ENCODE peak calls at places on chromosomes 4 and X, in five cellular contexts. One of them, this sample, is unnamed.
A peak's percentile ranks its signal among the peaks of the same experiment; 100 is the strongest.

GRCh38 chr4:99968330-99968729 is 18.3 kb upstream of the H2AZ1 start:
- DNase-seq in body of pancreas: no peak
- DNase-seq in fibroblast of mammary gland: peak; percentile 79
- DNase-seq in sigmoid colon: no peak
- DNase-seq in retinal pigment epithelial cell: no peak
- DNase-seq in this sample: no peak

GRCh38 chr4:150010525-150011126 is 67.6 kb upstream of the DCLK2 start:
- DNase-seq in body of pancreas: peak; percentile 60
- DNase-seq in fibroblast of mammary gland: peak; percentile 74
- DNase-seq in sigmoid colon: no peak
- DNase-seq in retinal pigment epithelial cell: no peak
- DNase-seq in this sample: no peak

GRCh38 chr4:93730251-93730650 is 98.3 kb upstream of the ATOH1 start:
- DNase-seq in sigmoid colon: no peak
- DNase-seq in body of pancreas: no peak
- DNase-seq in retinal pigment epithelial cell: peak; percentile 15
- DNase-seq in fibroblast of mammary gland: no peak
- DNase-seq in this sample: no peak

GRCh38 chrX:1946974-1947373 is 332.1 kb downstream of the ASMT start:
- DNase-seq in fibroblast of mammary gland: no peak
- DNase-seq in sigmoid colon: no peak
- DNase-seq in retinal pigment epithelial cell: no peak
- DNase-seq in body of pancreas: no peak
- DNase-seq in this sample: no peak

GRCh38 chrX:17682259-17682658 is 55.0 kb upstream of the SCML1 start:
- DNase-seq in sigmoid colon: no peak
- DNase-seq in fibroblast of mammary gland: no peak
- DNase-seq in body of pancreas: no peak
- DNase-seq in retinal pigment epithelial cell: no peak
- DNase-seq in this sample: no peak

GRCh38 chrX:37745835-37746234 is 34.0 kb upstream of the CYBB start:
- DNase-seq in fibroblast of mammary gland: no peak
- DNase-seq in sigmoid colon: no peak
- DNase-seq in body of pancreas: no peak
- DNase-seq in retinal pigment epithelial cell: no peak
- DNase-seq in this sample: no peak

GRCh38 chr4:156771171-156771837 is 200.3 kb downstream of the PDGFC start:
- DNase-seq in fibroblast of mammary gland: peak; percentile 85
- DNase-seq in sigmoid colon: no peak
- DNase-seq in retinal pigment epithelial cell: peak; percentile 87
- DNase-seq in body of pancreas: peak; percentile 15
- DNase-seq in this sample: no peak

GRCh38 chr4:48275247-48275646 is 5.6 kb upstream of the TEC start:
- DNase-seq in body of pancreas: no peak
- DNase-seq in fibroblast of mammary gland: peak; percentile 64
- DNase-seq in sigmoid colon: no peak
- DNase-seq in retinal pigment epithelial cell: no peak
- DNase-seq in this sample: no peak

GRCh38 chrX:64204252-64204651 is 1.3 kb downstream of the AMER1 start:
- DNase-seq in fibroblast of mammary gland: peak; percentile 1
- DNase-seq in retinal pigment epithelial cell: no peak
- DNase-seq in sigmoid colon: peak; percentile 69
- DNase-seq in body of pancreas: peak; percentile 34
- DNase-seq in this sample: no peak

DNA sequence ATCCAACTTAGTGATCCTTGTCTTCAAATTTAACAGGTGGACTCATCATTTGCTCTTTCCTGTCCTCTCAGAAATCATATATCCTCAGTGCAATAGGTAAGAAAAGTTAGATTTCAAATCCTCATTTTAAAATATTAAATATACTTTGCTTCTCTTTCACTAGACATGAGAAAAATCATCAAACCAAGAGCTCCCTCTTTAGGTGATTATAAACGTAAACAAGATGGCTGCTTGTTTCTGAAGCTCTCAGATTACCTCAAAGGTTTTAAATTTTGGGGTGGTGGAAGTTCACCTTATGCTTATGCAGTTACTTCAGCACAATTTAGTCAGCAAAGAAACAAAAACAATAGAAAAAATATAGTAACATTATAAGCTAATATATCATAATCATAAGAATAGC is 27.3 kb downstream of the CSN3 start:
- DNase-seq in retinal pigment epithelial cell: no peak
- DNase-seq in body of pancreas: no peak
- DNase-seq in fibroblast of mammary gland: peak; percentile 3
- DNase-seq in sigmoid colon: no peak
- DNase-seq in this sample: no peak
- H3K4me3 ChIP-seq in retinal pigment epithelial cell: no peak overlapping the region
- H3K4me3 ChIP-seq in body of pancreas: no peak overlapping the region
- H3K4me3 ChIP-seq in fibroblast of mammary gland: no peak overlapping the region
- H3K4me3 ChIP-seq in sigmoid colon: no peak overlapping the region
- H3K4me3 ChIP-seq in this sample: no peak overlapping the region

GRCh38 chr4:53709693-53710092 is 118.4 kb upstream of the LNX1 start:
- DNase-seq in retinal pigment epithelial cell: no peak
- DNase-seq in body of pancreas: no peak
- DNase-seq in sigmoid colon: no peak
- DNase-seq in fibroblast of mammary gland: no peak
- DNase-seq in this sample: no peak
- TF ChIP-seq CTCF in retinal pigment epithelial cell: peak; percentile 12
- TF ChIP-seq CTCF in body of pancreas: no peak
- TF ChIP-seq CTCF in sigmoid colon: no peak
- TF ChIP-seq CTCF in fibroblast of mammary gland: peak; percentile 23
- TF ChIP-seq CTCF in this sample: no peak

DNA sequence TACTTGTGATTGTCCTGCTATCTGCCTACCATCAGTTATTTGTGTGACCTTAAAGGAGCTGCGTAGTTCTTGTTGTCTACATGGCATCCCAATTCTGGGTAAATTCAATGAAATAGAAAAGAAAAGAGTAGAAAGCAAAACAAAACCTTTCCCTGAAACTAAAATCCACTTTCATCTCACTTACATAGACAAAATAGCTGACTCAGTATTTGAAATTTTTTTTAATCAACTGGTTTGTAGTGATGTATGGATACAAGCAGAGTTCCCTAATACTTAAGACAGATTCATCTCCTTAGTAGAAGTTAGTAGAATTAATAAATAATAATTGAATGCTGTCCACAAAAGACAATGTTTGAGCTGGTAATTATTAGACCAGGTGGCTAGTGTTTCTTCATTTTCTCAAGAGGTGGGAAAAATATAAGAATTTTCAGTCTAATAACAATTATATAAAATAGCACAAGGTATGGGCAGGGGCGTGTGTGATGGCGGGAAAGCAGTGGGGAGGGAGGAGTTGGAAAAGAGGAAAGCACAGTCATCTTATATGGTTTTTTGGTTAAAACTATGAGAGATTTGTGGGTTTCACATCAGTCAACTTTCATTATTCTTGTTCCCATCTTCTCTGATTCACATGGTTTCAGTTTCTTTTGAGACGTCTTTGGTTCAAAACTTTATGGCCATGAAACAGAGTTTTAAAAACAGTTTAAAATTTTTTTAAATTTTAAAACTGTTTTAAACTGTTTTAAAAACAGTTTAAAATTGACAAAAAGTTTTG is 275.2 kb downstream of the SPRY1 start:
- DNase-seq in sigmoid colon: no peak
- DNase-seq in retinal pigment epithelial cell: no peak
- DNase-seq in fibroblast of mammary gland: no peak
- DNase-seq in body of pancreas: no peak
- DNase-seq in this sample: no peak
- H3K4me3 ChIP-seq in sigmoid colon: no peak overlapping the region
- H3K4me3 ChIP-seq in retinal pigment epithelial cell: no peak overlapping the region
- H3K4me3 ChIP-seq in fibroblast of mammary gland: no peak overlapping the region
- H3K4me3 ChIP-seq in body of pancreas: no peak overlapping the region
- H3K4me3 ChIP-seq in this sample: no peak overlapping the region

GRCh38 chrX:149040873-149041535 is 464.1 kb downstream of the IDS start:
- DNase-seq in sigmoid colon: no peak
- DNase-seq in body of pancreas: no peak
- DNase-seq in fibroblast of mammary gland: peak; percentile 45
- DNase-seq in retinal pigment epithelial cell: no peak
- DNase-seq in this sample: no peak
- TF ChIP-seq CTCF in sigmoid colon: no peak
- TF ChIP-seq CTCF in body of pancreas: no peak
- TF ChIP-seq CTCF in fibroblast of mammary gland: no peak
- TF ChIP-seq CTCF in retinal pigment epithelial cell: no peak
- TF ChIP-seq CTCF in this sample: no peak

GRCh38 chrX:140503714-140504351 is 1.0 kb downstream of the SOX3 start:
- DNase-seq in retinal pigment epithelial cell: no peak
- DNase-seq in sigmoid colon: no peak
- DNase-seq in body of pancreas: peak; percentile 12
- DNase-seq in fibroblast of mammary gland: no peak
- DNase-seq in this sample: no peak
- H3K4me3 ChIP-seq in retinal pigment epithelial cell: peak overlapping the region; percentile 6
- H3K4me3 ChIP-seq in sigmoid colon: peak overlapping the region; percentile 38
- H3K4me3 ChIP-seq in body of pancreas: no peak overlapping the region
- H3K4me3 ChIP-seq in fibroblast of mammary gland: no peak overlapping the region
- H3K4me3 ChIP-seq in this sample: peak overlapping the region; percentile 14

GRCh38 chr4:152385551-152385950 is 150.3 kb downstream of the FBXW7 start:
- DNase-seq in sigmoid colon: no peak
- DNase-seq in fibroblast of mammary gland: peak; percentile 44
- DNase-seq in body of pancreas: no peak
- DNase-seq in retinal pigment epithelial cell: no peak
- DNase-seq in this sample: no peak
- TF ChIP-seq CTCF in sigmoid colon: peak; percentile 13
- TF ChIP-seq CTCF in fibroblast of mammary gland: peak; percentile 72
- TF ChIP-seq CTCF in body of pancreas: peak; percentile 22
- TF ChIP-seq CTCF in retinal pigment epithelial cell: peak; percentile 70
- TF ChIP-seq CTCF in this sample: peak; percentile 65

GRCh38 chr4:44446191-44446590 is 2.4 kb downstream of the KCTD8 start:
- DNase-seq in body of pancreas: no peak
- DNase-seq in fibroblast of mammary gland: no peak
- DNase-seq in sigmoid colon: no peak
- DNase-seq in retinal pigment epithelial cell: no peak
- DNase-seq in this sample: no peak
- H3K4me3 ChIP-seq in body of pancreas: no peak overlapping the region
- H3K4me3 ChIP-seq in fibroblast of mammary gland: no peak overlapping the region
- H3K4me3 ChIP-seq in sigmoid colon: peak overlapping the region; percentile 64
- H3K4me3 ChIP-seq in retinal pigment epithelial cell: peak overlapping the region; percentile 85
- H3K4me3 ChIP-seq in this sample: no peak overlapping the region

GRCh38 chr4:22094217-22094616 is 145.6 kb upstream of the KCNIP4 start:
- DNase-seq in retinal pigment epithelial cell: no peak
- DNase-seq in fibroblast of mammary gland: no peak
- DNase-seq in body of pancreas: no peak
- DNase-seq in sigmoid colon: no peak
- DNase-seq in this sample: no peak

GRCh38 chr4:22093126-22093525 is 144.6 kb upstream of the KCNIP4 start:
- DNase-seq in fibroblast of mammary gland: no peak
- DNase-seq in sigmoid colon: no peak
- DNase-seq in body of pancreas: no peak
- DNase-seq in retinal pigment epithelial cell: no peak
- DNase-seq in this sample: no peak

GRCh38 chr4:22091906-22092305 is 143.3 kb upstream of the KCNIP4 start:
- DNase-seq in sigmoid colon: no peak
- DNase-seq in retinal pigment epithelial cell: no peak
- DNase-seq in fibroblast of mammary gland: no peak
- DNase-seq in body of pancreas: no peak
- DNase-seq in this sample: no peak

GRCh38 chr4:22090655-22091350 is 142.2 kb upstream of the KCNIP4 start:
- DNase-seq in fibroblast of mammary gland: peak; percentile 48
- DNase-seq in retinal pigment epithelial cell: no peak
- DNase-seq in body of pancreas: no peak
- DNase-seq in sigmoid colon: no peak
- DNase-seq in this sample: no peak

GRCh38 chr4:22091351-22091731 is 142.8 kb upstream of the KCNIP4 start:
- DNase-seq in fibroblast of mammary gland: no peak
- DNase-seq in sigmoid colon: no peak
- DNase-seq in retinal pigment epithelial cell: no peak
- DNase-seq in body of pancreas: no peak
- DNase-seq in this sample: no peak
- TF ChIP-seq CTCF in fibroblast of mammary gland: no peak
- TF ChIP-seq CTCF in sigmoid colon: no peak
- TF ChIP-seq CTCF in retinal pigment epithelial cell: peak; percentile 4
- TF ChIP-seq CTCF in body of pancreas: no peak
- TF ChIP-seq CTCF in this sample: peak; percentile 24

DNA sequence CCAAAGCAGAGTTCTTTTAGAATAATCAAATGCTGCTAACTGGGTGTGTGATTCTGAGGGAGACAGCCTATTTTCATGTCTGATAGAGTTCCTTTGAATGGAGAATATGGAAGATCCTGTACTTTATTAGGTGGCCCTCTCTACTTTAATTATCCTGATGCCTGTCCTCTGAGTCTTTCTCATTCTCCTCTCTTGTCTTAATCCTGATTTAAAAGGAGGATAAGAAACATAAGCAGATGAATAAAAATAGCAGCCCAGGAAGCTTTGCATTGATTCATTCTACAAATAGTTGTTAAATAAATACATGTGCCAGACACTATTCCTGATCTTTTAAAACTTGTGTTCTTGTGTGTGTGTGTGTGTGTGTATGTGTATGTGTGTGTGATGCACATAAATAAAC is 387.3 kb downstream of the SPRY1 start:
- DNase-seq in fibroblast of mammary gland: peak; percentile 56
- DNase-seq in sigmoid colon: no peak
- DNase-seq in retinal pigment epithelial cell: no peak
- DNase-seq in body of pancreas: no peak
- DNase-seq in this sample: no peak
- H3K4me3 ChIP-seq in fibroblast of mammary gland: no peak overlapping the region
- H3K4me3 ChIP-seq in sigmoid colon: no peak overlapping the region
- H3K4me3 ChIP-seq in retinal pigment epithelial cell: no peak overlapping the region
- H3K4me3 ChIP-seq in body of pancreas: no peak overlapping the region
- H3K4me3 ChIP-seq in this sample: no peak overlapping the region

This sample was measured in epithelial cell of proximal tubule.